ENCODE peak calls at places on chromosomes 6 and 20, in eight cellular contexts. One of them, this sample, is unnamed.

GRCh38 chr20:63290677-63291472 is 2.1 kb upstream of the COL20A1 start:
- DNase-seq in GM23338: peak
- DNase-seq in OCI-LY7: peak
- DNase-seq in upper lobe of right lung: no peak
- DNase-seq in substantia nigra: peak
- DNase-seq in dorsolateral prefrontal cortex: no peak
- DNase-seq in pancreas: peak
- DNase-seq in CD8-positive, alpha-beta T cell: peak
- DNase-seq in this sample: peak

GRCh38 chr6:139296927-139297326 is 5.1 kb upstream of the TXLNB start:
- DNase-seq in upper lobe of right lung: no peak
- DNase-seq in GM23338: no peak
- DNase-seq in dorsolateral prefrontal cortex: no peak
- DNase-seq in substantia nigra: no peak
- DNase-seq in pancreas: no peak
- DNase-seq in OCI-LY7: no peak
- DNase-seq in CD8-positive, alpha-beta T cell: no peak
- DNase-seq in this sample: no peak

GRCh38 chr20:1888796-1889463 is 6.3 kb upstream of the SIRPA start:
- DNase-seq in pancreas: no peak
- DNase-seq in upper lobe of right lung: no peak
- DNase-seq in CD8-positive, alpha-beta T cell: no peak
- DNase-seq in OCI-LY7: no peak
- DNase-seq in substantia nigra: no peak
- DNase-seq in dorsolateral prefrontal cortex: no peak
- DNase-seq in GM23338: no peak
- DNase-seq in this sample: peak

GRCh38 chr6:149891259-149891658 is 6.7 kb downstream of the RAET1E start:
- DNase-seq in upper lobe of right lung: no peak
- DNase-seq in substantia nigra: no peak
- DNase-seq in dorsolateral prefrontal cortex: no peak
- DNase-seq in GM23338: no peak
- DNase-seq in pancreas: no peak
- DNase-seq in CD8-positive, alpha-beta T cell: no peak
- DNase-seq in OCI-LY7: no peak
- DNase-seq in this sample: no peak

GRCh38 chr6:109236140-109237081 is 141.1 kb downstream of the CEP57L1 start:
- DNase-seq in upper lobe of right lung: no peak
- DNase-seq in dorsolateral prefrontal cortex: peak
- DNase-seq in OCI-LY7: peak
- DNase-seq in pancreas: peak
- DNase-seq in GM23338: peak
- DNase-seq in substantia nigra: peak
- DNase-seq in CD8-positive, alpha-beta T cell: no peak
- DNase-seq in this sample: no peak

GRCh38 chr6:106510090-106510970 is 119.0 kb downstream of the RTN4IP1 start:
- DNase-seq in substantia nigra: no peak
- DNase-seq in GM23338: peak
- DNase-seq in CD8-positive, alpha-beta T cell: peak
- DNase-seq in pancreas: peak
- DNase-seq in upper lobe of right lung: peak
- DNase-seq in OCI-LY7: peak
- DNase-seq in dorsolateral prefrontal cortex: no peak
- DNase-seq in this sample: peak

GRCh38 chr6:37566209-37566859 is 66.6 kb upstream of the CCDC167 start:
- DNase-seq in dorsolateral prefrontal cortex: peak
- DNase-seq in OCI-LY7: peak
- DNase-seq in pancreas: peak
- DNase-seq in GM23338: peak
- DNase-seq in substantia nigra: peak
- DNase-seq in CD8-positive, alpha-beta T cell: peak
- DNase-seq in upper lobe of right lung: peak
- DNase-seq in this sample: peak

GRCh38 chr6:75317503-75318206 is 33.1 kb upstream of the TMEM30A start:
- DNase-seq in dorsolateral prefrontal cortex: no peak
- DNase-seq in CD8-positive, alpha-beta T cell: no peak
- DNase-seq in upper lobe of right lung: no peak
- DNase-seq in substantia nigra: no peak
- DNase-seq in GM23338: peak
- DNase-seq in pancreas: no peak
- DNase-seq in OCI-LY7: no peak
- DNase-seq in this sample: no peak

GRCh38 chr6:100913400-100914276 is 32.5 kb upstream of the ASCC3 start:
- DNase-seq in substantia nigra: no peak
- DNase-seq in CD8-positive, alpha-beta T cell: no peak
- DNase-seq in pancreas: no peak
- DNase-seq in OCI-LY7: no peak
- DNase-seq in upper lobe of right lung: no peak
- DNase-seq in dorsolateral prefrontal cortex: no peak
- DNase-seq in GM23338: peak
- DNase-seq in this sample: no peak

GRCh38 chr20:11235058-11235457 is 561.3 kb upstream of the JAG1 start:
- DNase-seq in substantia nigra: no peak
- DNase-seq in CD8-positive, alpha-beta T cell: no peak
- DNase-seq in GM23338: peak
- DNase-seq in pancreas: no peak
- DNase-seq in OCI-LY7: no peak
- DNase-seq in upper lobe of right lung: no peak
- DNase-seq in dorsolateral prefrontal cortex: no peak
- DNase-seq in this sample: peak

GRCh38 chr20:36836591-36837329 is 39.2 kb upstream of the TLDC2 start:
- DNase-seq in upper lobe of right lung: peak
- DNase-seq in substantia nigra: peak
- DNase-seq in dorsolateral prefrontal cortex: peak
- DNase-seq in GM23338: peak
- DNase-seq in pancreas: no peak
- DNase-seq in OCI-LY7: peak
- DNase-seq in CD8-positive, alpha-beta T cell: no peak
- DNase-seq in this sample: no peak

DNA sequence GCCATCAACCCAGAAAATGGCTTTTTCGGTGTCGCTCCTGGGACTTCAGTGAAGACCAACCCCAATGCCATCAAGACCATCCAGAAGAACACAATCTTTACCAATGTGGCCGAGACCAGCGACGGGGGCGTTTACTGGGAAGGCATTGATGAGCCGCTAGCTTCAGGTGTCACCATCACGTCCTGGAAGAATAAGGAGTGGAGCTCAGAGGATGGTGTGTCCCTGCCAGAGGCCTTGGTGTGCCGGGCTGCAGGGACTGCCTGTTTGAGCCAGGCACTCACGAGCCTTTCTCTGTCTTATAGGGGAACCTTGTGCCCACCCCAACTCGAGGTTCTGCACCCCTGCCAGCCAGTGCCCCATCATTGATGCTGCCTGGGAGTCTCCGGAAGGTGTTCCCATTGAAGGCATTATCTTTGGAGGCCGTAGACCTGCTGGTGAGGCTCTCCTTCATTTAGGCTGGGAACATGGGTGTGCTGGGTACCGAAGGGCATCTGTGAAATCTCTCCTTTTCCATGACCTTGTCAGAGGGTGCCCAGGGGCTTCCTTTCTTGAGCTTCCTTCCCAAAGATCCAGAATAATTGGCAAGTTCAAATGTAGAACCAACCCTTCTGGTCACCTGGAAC is 3.4 kb downstream of the PCK1 start:
- DNase-seq in upper lobe of right lung: no peak
- DNase-seq in CD8-positive, alpha-beta T cell: no peak
- DNase-seq in pancreas: no peak
- DNase-seq in OCI-LY7: no peak
- DNase-seq in GM23338: no peak
- DNase-seq in substantia nigra: no peak
- DNase-seq in dorsolateral prefrontal cortex: no peak
- DNase-seq in this sample: no peak
- H3K27ac ChIP-seq in upper lobe of right lung: no peak
- H3K27ac ChIP-seq in CD8-positive, alpha-beta T cell: no peak
- H3K27ac ChIP-seq in pancreas: no peak
- H3K27ac ChIP-seq in OCI-LY7: no peak
- H3K27ac ChIP-seq in GM23338: no peak
- H3K27ac ChIP-seq in substantia nigra: no peak
- H3K27ac ChIP-seq in dorsolateral prefrontal cortex: no peak
- H3K27ac ChIP-seq in this sample: no peak

GRCh38 chr6:131946404-131946991 is 4.7 kb downstream of the CCN2 start:
- DNase-seq in dorsolateral prefrontal cortex: no peak
- DNase-seq in pancreas: no peak
- DNase-seq in upper lobe of right lung: no peak
- DNase-seq in CD8-positive, alpha-beta T cell: no peak
- DNase-seq in GM23338: peak
- DNase-seq in substantia nigra: no peak
- DNase-seq in OCI-LY7: no peak
- DNase-seq in this sample: no peak
- H3K27ac ChIP-seq in dorsolateral prefrontal cortex: no peak
- H3K27ac ChIP-seq in pancreas: no peak
- H3K27ac ChIP-seq in upper lobe of right lung: no peak
- H3K27ac ChIP-seq in CD8-positive, alpha-beta T cell: no peak
- H3K27ac ChIP-seq in GM23338: no peak
- H3K27ac ChIP-seq in substantia nigra: no peak
- H3K27ac ChIP-seq in OCI-LY7: no peak
- H3K27ac ChIP-seq in this sample: no peak

DNA sequence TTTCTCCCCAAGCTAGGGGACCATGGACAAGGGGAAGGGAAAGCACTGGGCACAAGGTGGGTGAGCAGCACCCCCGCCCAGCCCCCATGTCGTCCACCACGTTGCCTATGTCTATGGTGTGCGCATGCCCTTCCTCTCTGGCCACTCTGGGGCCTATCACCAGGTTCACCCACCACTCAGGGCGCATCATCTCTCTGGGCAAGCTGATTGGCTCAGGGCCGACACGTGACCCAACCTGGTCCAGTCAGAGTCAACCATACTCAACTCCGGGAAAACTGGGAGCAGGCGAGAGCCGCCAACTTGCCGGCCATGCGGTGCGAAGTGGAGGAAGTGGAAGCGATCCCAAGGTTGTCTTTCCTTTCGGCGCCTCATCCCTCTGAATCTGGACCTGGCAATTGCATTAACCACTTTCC is 25.9 kb downstream of the ACSS1 start:
- DNase-seq in CD8-positive, alpha-beta T cell: no peak
- DNase-seq in pancreas: no peak
- DNase-seq in OCI-LY7: no peak
- DNase-seq in dorsolateral prefrontal cortex: peak
- DNase-seq in upper lobe of right lung: no peak
- DNase-seq in substantia nigra: peak
- DNase-seq in GM23338: peak
- DNase-seq in this sample: no peak
- H3K27ac ChIP-seq in CD8-positive, alpha-beta T cell: no peak
- H3K27ac ChIP-seq in pancreas: peak
- H3K27ac ChIP-seq in OCI-LY7: no peak
- H3K27ac ChIP-seq in dorsolateral prefrontal cortex: peak
- H3K27ac ChIP-seq in upper lobe of right lung: no peak
- H3K27ac ChIP-seq in substantia nigra: peak
- H3K27ac ChIP-seq in GM23338: no peak
- H3K27ac ChIP-seq in this sample: no peak

DNA sequence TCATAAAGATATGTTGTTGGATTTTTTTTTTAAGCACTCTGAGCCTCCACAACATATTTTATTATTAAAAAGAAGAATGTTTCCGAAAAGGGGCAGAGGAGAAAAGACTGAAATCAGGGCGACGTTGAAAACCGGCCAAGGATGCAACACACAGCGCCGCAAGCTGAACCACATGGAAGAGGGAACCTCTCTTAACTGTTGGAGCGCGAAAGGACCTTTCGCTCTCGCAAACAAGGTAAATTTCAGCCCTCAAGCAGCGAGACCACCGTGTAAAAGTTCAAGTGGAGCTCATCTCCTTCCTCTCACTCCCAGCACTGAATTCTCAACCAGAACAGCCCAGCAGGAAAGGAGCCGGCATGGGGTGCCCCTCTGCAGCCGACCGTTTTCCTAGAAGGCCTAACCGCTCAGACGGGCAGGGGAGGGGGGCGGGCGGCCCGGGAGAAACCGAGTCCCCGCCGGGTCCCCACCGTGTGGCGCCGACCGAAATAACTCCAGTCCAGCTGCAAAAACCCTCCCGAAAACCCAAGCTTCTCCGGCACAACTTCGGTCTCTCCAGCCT is 619 bp downstream of the GPR63 start:
- DNase-seq in substantia nigra: peak
- DNase-seq in CD8-positive, alpha-beta T cell: no peak
- DNase-seq in pancreas: no peak
- DNase-seq in dorsolateral prefrontal cortex: no peak
- DNase-seq in GM23338: peak
- DNase-seq in OCI-LY7: no peak
- DNase-seq in upper lobe of right lung: no peak
- DNase-seq in this sample: no peak
- H3K27ac ChIP-seq in substantia nigra: no peak
- H3K27ac ChIP-seq in CD8-positive, alpha-beta T cell: no peak
- H3K27ac ChIP-seq in pancreas: no peak
- H3K27ac ChIP-seq in dorsolateral prefrontal cortex: peak
- H3K27ac ChIP-seq in GM23338: peak
- H3K27ac ChIP-seq in OCI-LY7: no peak
- H3K27ac ChIP-seq in upper lobe of right lung: no peak
- H3K27ac ChIP-seq in this sample: no peak

GRCh38 chr6:119347466-119348307 is 1.9 kb downstream of the MAN1A1 start:
- DNase-seq in CD8-positive, alpha-beta T cell: peak
- DNase-seq in substantia nigra: peak
- DNase-seq in upper lobe of right lung: peak
- DNase-seq in OCI-LY7: peak
- DNase-seq in GM23338: peak
- DNase-seq in dorsolateral prefrontal cortex: no peak
- DNase-seq in pancreas: peak
- DNase-seq in this sample: no peak
- H3K27ac ChIP-seq in CD8-positive, alpha-beta T cell: peak
- H3K27ac ChIP-seq in substantia nigra: no peak
- H3K27ac ChIP-seq in upper lobe of right lung: peak
- H3K27ac ChIP-seq in OCI-LY7: peak
- H3K27ac ChIP-seq in GM23338: no peak
- H3K27ac ChIP-seq in dorsolateral prefrontal cortex: no peak
- H3K27ac ChIP-seq in pancreas: peak
- H3K27ac ChIP-seq in this sample: no peak

GRCh38 chr6:57268294-57268640 is 46.2 kb upstream of the RAB23 start:
- DNase-seq in pancreas: no peak
- DNase-seq in GM23338: no peak
- DNase-seq in CD8-positive, alpha-beta T cell: no peak
- DNase-seq in upper lobe of right lung: no peak
- DNase-seq in OCI-LY7: no peak
- DNase-seq in dorsolateral prefrontal cortex: no peak
- DNase-seq in substantia nigra: no peak
- DNase-seq in this sample: no peak
- H3K27ac ChIP-seq in pancreas: no peak
- H3K27ac ChIP-seq in GM23338: no peak
- H3K27ac ChIP-seq in CD8-positive, alpha-beta T cell: no peak
- H3K27ac ChIP-seq in upper lobe of right lung: no peak
- H3K27ac ChIP-seq in OCI-LY7: no peak
- H3K27ac ChIP-seq in dorsolateral prefrontal cortex: no peak
- H3K27ac ChIP-seq in substantia nigra: no peak
- H3K27ac ChIP-seq in this sample: no peak

This sample was measured in RWPE1.